ENCODE peak calls at places on chromosomes 13 and 19, in five cellular contexts. S is MM.1S, V is neural progenitor cell, C is AG04450, W is coronary artery. D is an unnamed sample.

GRCh38 chr19:18208098-18208951 is 4.5 kb upstream of the RAB3A start:
- DNase-seq in S (peak; percentile 35), V (peak; percentile 57), C (peak; percentile 65), W (no peak), D (peak; percentile 57)

GRCh38 chr19:5358173-5358800 is 17.7 kb upstream of the PTPRS start:
- DNase-seq in S (no peak), V (peak; percentile 62), C (no peak), W (no peak), D (no peak)

GRCh38 chr13:22825186-22825585 is 355.6 kb upstream of the SGCG start:
- DNase-seq in S (no peak), V (no peak), C (no peak), W (no peak), D (no peak)

GRCh38 chr19:53991224-53992113 is at the start of gene CACNG6:
- DNase-seq in S (no peak), V (peak; percentile 72), C (no peak), W (no peak), D (peak; percentile 30)

GRCh38 chr13:45194081-45194939 is 6.5 kb downstream of the KCTD4 start:
- DNase-seq in S (no peak), V (peak; percentile 49), C (no peak), W (peak; percentile 76), D (peak; percentile 26)

GRCh38 chr13:112726018-112726767 is 36.4 kb downstream of the ATP11A start:
- DNase-seq in S (no peak), V (no peak), C (no peak), W (no peak), D (no peak)

GRCh38 chr13:113520571-113520970 is 30.1 kb upstream of the DCUN1D2 start:
- DNase-seq in S (no peak), V (no peak), C (no peak), W (no peak), D (no peak)

GRCh38 chr13:114063545-114064515 is 68.6 kb downstream of the RASA3 start:
- DNase-seq in S (peak; percentile 37), V (peak; percentile 38), C (no peak), W (peak; percentile 88), D (no peak)

GRCh38 chr19:7492142-7493055 is 3.6 kb upstream of the PEX11G start:
- DNase-seq in S (no peak), V (no peak), C (no peak), W (no peak), D (no peak)

GRCh38 chr19:37987356-37988332 is 80.6 kb downstream of the SIPA1L3 start:
- DNase-seq in S (no peak), V (peak; percentile 51), C (no peak), W (no peak), D (peak; percentile 34)

GRCh38 chr19:49894879-49895565 is 1.7 kb downstream of the IL4I1 start:
- DNase-seq in S (no peak), V (no peak), C (no peak), W (no peak), D (no peak)

GRCh38 chr19:53772943-53773342 is 51.2 kb downstream of the NLRP12 start:
- DNase-seq in S (peak; percentile 38), V (peak; percentile 81), C (peak; percentile 6), W (no peak), D (peak; percentile 67)

GRCh38 chr19:38030681-38031422 is 123.8 kb downstream of the SIPA1L3 start:
- DNase-seq in S (no peak), V (no peak), C (no peak), W (no peak), D (no peak)

GRCh38 chr19:45865269-45865948 is 1.3 kb downstream of the FOXA3 start:
- DNase-seq in S (no peak), V (no peak), C (no peak), W (no peak), D (no peak)

GRCh38 chr19:8511573-8512101 is 2.3 kb downstream of the ZNF414 start:
- DNase-seq in S (no peak), V (no peak), C (no peak), W (no peak), D (no peak)

GRCh38 chr19:4713384-4713951 is 10.2 kb downstream of the DPP9 start:
- DNase-seq in S (no peak), V (no peak), C (peak; percentile 58), W (peak; percentile 89), D (no peak)

GRCh38 chr13:27006519-27007161 is 165.0 kb downstream of the USP12 start:
- DNase-seq in S (no peak), V (peak; percentile 43), C (no peak), W (peak; percentile 33), D (no peak)

GRCh38 chr13:77729502-77730221 is 32.2 kb downstream of the SLAIN1 start:
- DNase-seq in S (peak; percentile 67), V (no peak), C (no peak), W (no peak), D (no peak)

GRCh38 chr13:107117327-107118012 is 549.5 kb upstream of the ARGLU1 start:
- DNase-seq in S (no peak), V (no peak), C (no peak), W (no peak), D (no peak)

GRCh38 chr13:97302611-97303010 is 80.5 kb downstream of the MBNL2 start:
- DNase-seq in S (no peak), V (no peak), C (no peak), W (no peak), D (no peak)

GRCh38 chr19:40322951-40323615 is 25.1 kb downstream of the C19orf47 start:
- DNase-seq in S (no peak), V (no peak), C (no peak), W (no peak), D (no peak)

GRCh38 chr13:23147264-23147663 is 33.5 kb upstream of the SGCG start:
- DNase-seq in S (no peak), V (no peak), C (no peak), W (no peak), D (no peak)

GRCh38 chr13:49714757-49715156 is 23.5 kb upstream of the EBPL start:
- DNase-seq in S (no peak), V (no peak), C (no peak), W (no peak), D (no peak)

GRCh38 chr19:19294914-19295313 is 21.8 kb upstream of the TM6SF2 start:
- DNase-seq in S (no peak), V (no peak), C (no peak), W (no peak), D (no peak)

GRCh38 chr13:25180795-25181537 is 8.9 kb upstream of the AMER2 start:
- DNase-seq in S (no peak), V (peak; percentile 31), C (no peak), W (no peak), D (no peak)

GRCh38 chr13:21149568-21149967 is 26.8 kb downstream of the SKA3 start:
- DNase-seq in S (no peak), V (no peak), C (no peak), W (no peak), D (no peak)

GRCh38 chr13:29582171-29582570 is 13.3 kb downstream of the SLC7A1 start:
- DNase-seq in S (no peak), V (no peak), C (no peak), W (no peak), D (no peak)

GRCh38 chr19:2016041-2016807 is 710 bp upstream of the BTBD2 start:
- DNase-seq in S (peak; percentile 71), V (peak; percentile 78), C (peak; percentile 63), W (peak; percentile 91), D (no peak)

GRCh38 chr19:38245826-38246498 is 10.2 kb downstream of the PPP1R14A start:
- DNase-seq in S (no peak), V (no peak), C (no peak), W (no peak), D (no peak)

GRCh38 chr19:55647732-55648656 is at the start of gene CCDC106:
- DNase-seq in S (peak; percentile 30), V (peak; percentile 90), C (no peak), W (no peak), D (peak; percentile 62)

GRCh38 chr19:53041366-53041765 is 3.2 kb upstream of the ERVV-2 start:
- DNase-seq in S (no peak), V (no peak), C (no peak), W (no peak), D (no peak)

GRCh38 chr19:35347930-35348298 is 212 bp downstream of the FFAR1 start:
- DNase-seq in S (no peak), V (no peak), C (no peak), W (peak; percentile 22), D (no peak)

GRCh38 chr19:41575998-41576397 is at the start of gene CEACAM21:
- DNase-seq in S (peak; percentile 48), V (no peak), C (no peak), W (no peak), D (no peak)

GRCh38 chr19:40596608-40597328 is 4.4 kb upstream of the LTBP4 start:
- DNase-seq in S (no peak), V (peak; percentile 84), C (no peak), W (peak; percentile 84), D (peak; percentile 38)

GRCh38 chr13:35771898-35772297 is 295.4 kb upstream of the MAB21L1 start:
- DNase-seq in S (no peak), V (peak; percentile 39), C (peak; percentile 79), W (no peak), D (no peak)

GRCh38 chr19:55133639-55134444 is 15.2 kb downstream of the TNNT1 start:
- DNase-seq in S (no peak), V (no peak), C (no peak), W (no peak), D (no peak)

GRCh38 chr19:32397736-32398135 is 7.8 kb upstream of the DPY19L3 start:
- DNase-seq in S (no peak), V (no peak), C (peak; percentile 57), W (no peak), D (no peak)

GRCh38 chr13:106061781-106062180 is 473.7 kb downstream of the EFNB2 start:
- DNase-seq in S (no peak), V (no peak), C (no peak), W (no peak), D (no peak)

GRCh38 chr13:110682746-110683145 is 23.2 kb downstream of the CARS2 start:
- DNase-seq in S (no peak), V (no peak), C (no peak), W (no peak), D (no peak)

GRCh38 chr13:58960909-58961308 is 1202.8 kb downstream of the DIAPH3 start:
- DNase-seq in S (no peak), V (peak; percentile 32), C (no peak), W (no peak), D (no peak)
- TF ChIP-seq CTCF in S (no peak), V (peak; percentile 51), C (peak; percentile 19), W (no peak), D (peak; percentile 55)

GRCh38 chr19:33805840-33806433 is 9.3 kb downstream of the KCTD15 start:
- DNase-seq in S (no peak), V (no peak), C (no peak), W (no peak), D (no peak)
- TF ChIP-seq CTCF in S (no peak), V (no peak), C (no peak), W (no peak), D (no peak)

GRCh38 chr13:85864963-85865530 is 65.8 kb upstream of the SLITRK6 start:
- DNase-seq in S (peak; percentile 43), V (peak; percentile 58), C (peak; percentile 3), W (no peak), D (peak; percentile 54)
- TF ChIP-seq CTCF in S (peak; percentile 44), V (peak; percentile 62), C (peak; percentile 69), W (no peak), D (peak; percentile 18)

GRCh38 chr13:46289260-46289955 is 77.7 kb downstream of the LRRC63 start:
- DNase-seq in S (no peak), V (no peak), C (no peak), W (no peak), D (no peak)
- TF ChIP-seq CTCF in S (no peak), V (no peak), C (no peak), W (no peak), D (peak; percentile 40)